ENCODE peak calls at places on chromosomes 12 and 14, in ten cellular contexts. O is IMR-90; Q is skeletal muscle cell; H is adrenal gland; B is T follicular helper cell; W is dorsolateral prefrontal cortex; J is T-helper 2 cell treated with Interferon-gamma antibody and Interleukin-4, amounts not matched to agents 5 μg/mL and 100 μg/mL, for 36 hours; T is aorta; E is endodermal cell; U is HTR-8/SVneo. R is an unnamed sample.

GRCh38 chr12:39240573-39240972 is 202.3 kb downstream of the KIF21A start:
- DNase-seq in O (no peak), Q (no peak), H (no peak), B (no peak), W (no peak), J (no peak), T (no peak), E (peak), U (no peak), R (no peak)

GRCh38 chr12:13208533-13209278 is 12.2 kb downstream of the EMP1 start:
- DNase-seq in O (peak), Q (no peak), H (no peak), B (no peak), W (no peak), J (no peak), T (no peak), E (peak), U (no peak), R (no peak)

GRCh38 chr12:4221157-4221556 is 52.4 kb upstream of the CCND2 start:
- DNase-seq in O (peak), Q (peak), H (no peak), B (no peak), W (no peak), J (no peak), T (no peak), E (no peak), U (no peak), R (no peak)

GRCh38 chr14:74567646-74568379 is 44.2 kb downstream of the LTBP2 start:
- DNase-seq in O (no peak), Q (no peak), H (no peak), B (no peak), W (no peak), J (no peak), T (peak), E (no peak), U (no peak), R (no peak)

GRCh38 chr12:21451529-21451928 is 14.1 kb downstream of the PYROXD1 start:
- DNase-seq in O (peak), Q (no peak), H (no peak), B (no peak), W (no peak), J (no peak), T (no peak), E (no peak), U (no peak), R (no peak)

GRCh38 chr14:55979096-55979495 is 139.1 kb upstream of the PELI2 start:
- DNase-seq in O (no peak), Q (no peak), H (no peak), B (no peak), W (no peak), J (no peak), T (no peak), E (no peak), U (no peak), R (no peak)

GRCh38 chr14:94355191-94355794 is 32.2 kb upstream of the SERPINA6 start:
- DNase-seq in O (peak), Q (peak), H (no peak), B (no peak), W (peak), J (no peak), T (peak), E (peak), U (no peak), R (no peak)

GRCh38 chr14:57362356-57362755 is 28.0 kb upstream of the NAA30 start:
- DNase-seq in O (no peak), Q (no peak), H (no peak), B (no peak), W (no peak), J (no peak), T (no peak), E (peak), U (no peak), R (no peak)

GRCh38 chr14:23942587-23942986 is 11.0 kb upstream of the DHRS4 start:
- DNase-seq in O (no peak), Q (no peak), H (no peak), B (no peak), W (no peak), J (no peak), T (no peak), E (no peak), U (no peak), R (no peak)

GRCh38 chr12:31588976-31589375 is 2.0 kb downstream of the DENND5B start:
- DNase-seq in O (no peak), Q (no peak), H (no peak), B (no peak), W (no peak), J (no peak), T (no peak), E (no peak), U (no peak), R (no peak)

GRCh38 chr12:6141048-6141447 is 16.6 kb upstream of the VWF start:
- DNase-seq in O (peak), Q (no peak), H (peak), B (no peak), W (no peak), J (peak), T (peak), E (no peak), U (no peak), R (no peak)

GRCh38 chr14:74019743-74020142 is 594 bp downstream of the BBOF1 start:
- DNase-seq in O (peak), Q (peak), H (peak), B (no peak), W (no peak), J (no peak), T (no peak), E (no peak), U (peak), R (no peak)

GRCh38 chr14:67859169-67859749 is 39.7 kb downstream of the RAD51B start:
- DNase-seq in O (peak), Q (no peak), H (no peak), B (no peak), W (no peak), J (no peak), T (no peak), E (no peak), U (no peak), R (no peak)

GRCh38 chr12:2364566-2365165 is 311.9 kb downstream of the CACNA1C start:
- DNase-seq in O (no peak), Q (no peak), H (no peak), B (no peak), W (no peak), J (no peak), T (no peak), E (peak), U (no peak), R (no peak)

GRCh38 chr12:84757978-84758377 is 154.6 kb downstream of the SLC6A15 start:
- DNase-seq in O (peak), Q (peak), H (no peak), B (no peak), W (no peak), J (no peak), T (no peak), E (no peak), U (no peak), R (no peak)

GRCh38 chr14:101028971-101029667 is 125.6 kb upstream of the RTL1 start:
- DNase-seq in O (no peak), Q (no peak), H (peak), B (no peak), W (no peak), J (no peak), T (no peak), E (no peak), U (no peak), R (no peak)

GRCh38 chr12:6620885-6621274 is 13.7 kb upstream of the CHD4 start:
- DNase-seq in O (no peak), Q (no peak), H (no peak), B (no peak), W (no peak), J (no peak), T (no peak), E (peak), U (no peak), R (no peak)

GRCh38 chr12:117098361-117099217 is 627 bp downstream of the TESC start:
- DNase-seq in O (no peak), Q (no peak), H (no peak), B (no peak), W (no peak), J (peak), T (peak), E (peak), U (no peak), R (no peak)

GRCh38 chr12:113852273-113852672 is 113.9 kb downstream of the RBM19 start:
- DNase-seq in O (no peak), Q (no peak), H (no peak), B (no peak), W (no peak), J (no peak), T (no peak), E (no peak), U (no peak), R (no peak)

GRCh38 chr14:103199141-103199540 is 75.9 kb downstream of the TNFAIP2 start:
- DNase-seq in O (peak), Q (no peak), H (no peak), B (no peak), W (no peak), J (no peak), T (no peak), E (peak), U (no peak), R (no peak)

GRCh38 chr12:132743831-132744230 is 17.8 kb downstream of the ANKLE2 start:
- DNase-seq in O (no peak), Q (no peak), H (no peak), B (no peak), W (no peak), J (no peak), T (peak), E (no peak), U (no peak), R (no peak)

GRCh38 chr14:34857689-34858449 is 17.3 kb downstream of the BAZ1A start:
- DNase-seq in O (no peak), Q (no peak), H (no peak), B (no peak), W (no peak), J (no peak), T (no peak), E (no peak), U (no peak), R (no peak)

GRCh38 chr12:132320767-132321211 is 8.6 kb downstream of the GALNT9 start:
- DNase-seq in O (no peak), Q (no peak), H (no peak), B (no peak), W (no peak), J (no peak), T (peak), E (no peak), U (no peak), R (no peak)